ENCODE peak calls at places on chromosomes 7 and 10, in five cellular contexts. B, E, S, T and V are unnamed samples.

GRCh38 chr10:7260412-7260900 is 150.4 kb downstream of the SFMBT2 start:
- DNase-seq in B (peak), E (peak), S (peak), T (peak), V (peak)

GRCh38 chr7:66359656-66360211 is 154.6 kb downstream of the TPST1 start:
- DNase-seq in B (no peak), E (no peak), S (no peak), T (no peak), V (no peak)

GRCh38 chr10:60856405-60856804 is 78.1 kb downstream of the CDK1 start:
- DNase-seq in B (no peak), E (no peak), S (no peak), T (no peak), V (no peak)

GRCh38 chr10:82811621-82812020 is 936.6 kb downstream of the NRG3 start:
- DNase-seq in B (peak), E (peak), S (no peak), T (no peak), V (no peak)

GRCh38 chr7:40822861-40823260 is 688.1 kb downstream of the SUGCT start:
- DNase-seq in B (no peak), E (no peak), S (no peak), T (peak), V (no peak)

GRCh38 chr10:97475936-97476594 is 22.2 kb downstream of the MMS19 start:
- DNase-seq in B (no peak), E (no peak), S (no peak), T (no peak), V (no peak)

GRCh38 chr10:3172081-3172445 is 519 bp downstream of the PITRM1 start:
- DNase-seq in B (peak), E (peak), S (peak), T (peak), V (peak)

GRCh38 chr7:36796850-36797618 is 72.7 kb upstream of the AOAH start:
- DNase-seq in B (no peak), E (no peak), S (peak), T (no peak), V (no peak)

GRCh38 chr7:16776053-16776452 is 22.5 kb downstream of the TSPAN13 start:
- DNase-seq in B (no peak), E (no peak), S (no peak), T (no peak), V (no peak)

GRCh38 chr10:75672842-75673241 is 241.4 kb downstream of the LRMDA start:
- DNase-seq in B (no peak), E (no peak), S (peak), T (no peak), V (no peak)

GRCh38 chr7:5586279-5586962 is 162.8 kb upstream of the TNRC18 start:
- DNase-seq in B (peak), E (no peak), S (no peak), T (peak), V (no peak)

GRCh38 chr10:85152488-85152887 is 824.1 kb downstream of the CCSER2 start:
- DNase-seq in B (no peak), E (no peak), S (no peak), T (no peak), V (no peak)

GRCh38 chr10:95354130-95354529 is 63.3 kb upstream of the PDLIM1 start:
- DNase-seq in B (no peak), E (no peak), S (no peak), T (no peak), V (no peak)

GRCh38 chr7:149764481-149765398 is 8.6 kb downstream of the ZNF467 start:
- DNase-seq in B (peak), E (no peak), S (peak), T (no peak), V (no peak)

GRCh38 chr7:42720871-42721835 is 190.7 kb downstream of the C7orf25 start:
- DNase-seq in B (peak), E (no peak), S (no peak), T (no peak), V (no peak)

GRCh38 chr10:113533801-113534200 is 19.1 kb upstream of the HABP2 start:
- DNase-seq in B (no peak), E (no peak), S (no peak), T (no peak), V (no peak)

GRCh38 chr10:37434091-37434490 is 308.7 kb downstream of the ANKRD30A start:
- DNase-seq in B (no peak), E (no peak), S (no peak), T (peak), V (no peak)

GRCh38 chr7:100721505-100721812 is 1.2 kb downstream of the EPO start:
- DNase-seq in B (no peak), E (no peak), S (no peak), T (no peak), V (no peak)

GRCh38 chr10:18044976-18045720 is 93.4 kb downstream of the SLC39A12 start:
- DNase-seq in B (peak), E (no peak), S (no peak), T (no peak), V (no peak)

GRCh38 chr10:45649296-45649695 is 23.3 kb downstream of the ZFAND4 start:
- DNase-seq in B (no peak), E (no peak), S (no peak), T (no peak), V (no peak)

GRCh38 chr7:45689797-45690761 is 115.9 kb downstream of the ADCY1 start:
- DNase-seq in B (no peak), E (no peak), S (no peak), T (no peak), V (no peak)

DNA sequence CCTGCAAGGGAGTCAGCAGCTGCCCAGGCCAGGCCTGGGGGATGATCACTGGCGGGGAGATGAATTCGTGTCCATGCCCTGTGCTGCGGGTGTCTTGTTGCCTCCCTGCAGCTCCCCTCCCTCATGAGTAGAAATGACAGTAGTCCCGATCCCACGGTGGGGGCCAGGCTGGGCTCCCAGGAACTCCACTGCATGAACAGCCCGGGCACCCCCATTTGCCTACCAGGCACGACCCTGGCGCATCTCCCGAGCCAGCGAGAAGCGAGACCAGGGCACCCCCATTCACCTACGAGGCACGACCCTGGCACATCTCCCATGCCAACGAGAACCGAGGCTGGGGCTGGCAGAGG is 246.5 kb downstream of the ELFN1 start:
- DNase-seq in B (no peak), E (no peak), S (no peak), T (no peak), V (no peak)
- TF ChIP-seq EZH2phosphoT487 in B (no peak), E (no peak), S (no peak), T (no peak), V (no peak)

DNA sequence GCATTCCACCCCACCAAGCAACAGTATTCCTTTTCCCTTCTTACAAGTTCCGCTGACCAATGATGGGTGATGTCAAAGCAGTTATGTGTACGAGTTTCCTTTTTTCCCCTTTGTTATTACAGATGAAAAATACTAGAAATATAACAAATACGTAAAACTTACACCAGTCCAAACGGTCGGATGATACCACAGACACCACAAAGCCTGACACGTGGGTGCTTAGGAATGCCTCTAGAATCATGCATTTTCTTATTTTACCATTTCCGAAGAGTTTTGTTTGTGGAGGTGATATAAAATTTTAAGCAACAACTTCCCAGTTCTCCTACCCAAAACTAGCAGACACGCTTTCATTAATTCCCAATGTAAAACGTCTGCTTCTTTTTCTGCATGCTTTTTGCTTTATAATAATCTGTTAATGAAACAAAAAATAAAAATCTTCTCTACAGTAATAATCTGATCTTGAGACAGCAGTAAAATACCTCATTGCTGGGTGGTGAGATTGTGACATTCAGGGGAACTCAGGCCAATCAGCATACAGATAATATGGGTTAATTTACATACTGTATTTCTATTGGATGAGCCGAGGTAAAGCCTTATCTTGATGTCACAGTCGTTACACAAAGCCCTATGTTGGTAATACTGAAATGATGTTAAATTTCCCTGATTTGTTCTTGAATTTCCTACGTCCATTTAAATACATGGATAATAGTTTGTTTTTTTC is 811 bp upstream of the GPR85 start:
- DNase-seq in B (peak), E (no peak), S (peak), T (peak), V (no peak)
- TF ChIP-seq EZH2phosphoT487 in B (no peak), E (no peak), S (no peak), T (no peak), V (no peak)

DNA sequence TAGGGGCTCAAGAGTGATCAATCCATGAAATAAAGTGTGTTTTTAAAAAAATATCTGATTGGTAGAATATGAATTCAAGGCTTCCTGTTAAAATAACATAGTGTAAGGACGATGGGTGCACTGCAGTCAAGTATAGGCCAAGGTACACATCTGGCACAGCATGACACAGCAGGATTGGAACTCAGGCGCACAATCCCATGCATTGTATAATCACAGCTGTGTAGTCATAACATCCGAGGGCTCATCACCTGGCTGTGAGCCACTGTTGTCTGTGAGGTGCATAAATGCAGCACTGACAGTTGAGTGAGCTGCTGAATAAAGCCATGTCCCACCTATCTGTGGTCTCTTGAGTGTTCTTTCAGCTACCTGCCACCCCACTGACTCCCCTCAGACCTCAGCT is 142.3 kb upstream of the HPS1 start:
- DNase-seq in B (no peak), E (no peak), S (no peak), T (no peak), V (no peak)
- TF ChIP-seq EZH2phosphoT487 in B (no peak), E (no peak), S (no peak), T (no peak), V (no peak)

GRCh38 chr10:57664815-57665214 is 602.9 kb downstream of the IPMK start:
- DNase-seq in B (no peak), E (no peak), S (no peak), T (no peak), V (no peak)

GRCh38 chr10:57661206-57661605 is 606.5 kb downstream of the IPMK start:
- DNase-seq in B (no peak), E (no peak), S (no peak), T (no peak), V (no peak)

DNA sequence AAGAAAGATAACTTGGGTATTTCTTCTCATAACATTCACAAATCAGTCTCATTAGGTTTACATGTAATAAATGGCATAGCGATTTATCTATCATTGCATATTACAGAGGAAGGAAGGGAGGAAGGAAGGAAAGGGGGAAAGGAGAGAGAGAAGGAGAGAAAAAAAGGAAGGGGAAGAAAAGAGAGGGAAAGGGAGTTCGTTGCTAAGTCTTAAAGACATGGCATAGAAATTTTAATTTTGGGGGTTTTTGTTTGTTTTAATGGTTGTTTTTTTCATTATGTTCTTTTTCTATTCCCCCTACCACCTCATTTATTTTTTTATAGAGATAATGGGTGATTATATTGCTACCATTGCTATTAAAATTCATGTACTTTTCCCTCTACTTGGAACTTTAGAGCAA is 604.3 kb downstream of the IPMK start:
- DNase-seq in B (no peak), E (no peak), S (no peak), T (no peak), V (no peak)
- TF ChIP-seq EZH2phosphoT487 in B (no peak), E (no peak), S (no peak), T (no peak), V (no peak)

GRCh38 chr10:49602380-49603023 is 7.6 kb upstream of the SLC18A3 start:
- DNase-seq in B (no peak), E (no peak), S (no peak), T (no peak), V (no peak)

GRCh38 chr10:49608166-49608758 is 1.8 kb upstream of the SLC18A3 start:
- DNase-seq in B (no peak), E (no peak), S (no peak), T (no peak), V (no peak)

GRCh38 chr10:49606981-49607535 is 3.1 kb upstream of the SLC18A3 start:
- DNase-seq in B (peak), E (peak), S (peak), T (peak), V (no peak)

GRCh38 chr10:49605939-49606509 is 4.1 kb upstream of the SLC18A3 start:
- DNase-seq in B (no peak), E (no peak), S (no peak), T (no peak), V (no peak)

GRCh38 chr10:49605177-49605938 is 4.8 kb upstream of the SLC18A3 start:
- DNase-seq in B (no peak), E (no peak), S (no peak), T (no peak), V (no peak)
- TF ChIP-seq EZH2phosphoT487 in B (no peak), E (no peak), S (no peak), T (no peak), V (no peak)

DNA sequence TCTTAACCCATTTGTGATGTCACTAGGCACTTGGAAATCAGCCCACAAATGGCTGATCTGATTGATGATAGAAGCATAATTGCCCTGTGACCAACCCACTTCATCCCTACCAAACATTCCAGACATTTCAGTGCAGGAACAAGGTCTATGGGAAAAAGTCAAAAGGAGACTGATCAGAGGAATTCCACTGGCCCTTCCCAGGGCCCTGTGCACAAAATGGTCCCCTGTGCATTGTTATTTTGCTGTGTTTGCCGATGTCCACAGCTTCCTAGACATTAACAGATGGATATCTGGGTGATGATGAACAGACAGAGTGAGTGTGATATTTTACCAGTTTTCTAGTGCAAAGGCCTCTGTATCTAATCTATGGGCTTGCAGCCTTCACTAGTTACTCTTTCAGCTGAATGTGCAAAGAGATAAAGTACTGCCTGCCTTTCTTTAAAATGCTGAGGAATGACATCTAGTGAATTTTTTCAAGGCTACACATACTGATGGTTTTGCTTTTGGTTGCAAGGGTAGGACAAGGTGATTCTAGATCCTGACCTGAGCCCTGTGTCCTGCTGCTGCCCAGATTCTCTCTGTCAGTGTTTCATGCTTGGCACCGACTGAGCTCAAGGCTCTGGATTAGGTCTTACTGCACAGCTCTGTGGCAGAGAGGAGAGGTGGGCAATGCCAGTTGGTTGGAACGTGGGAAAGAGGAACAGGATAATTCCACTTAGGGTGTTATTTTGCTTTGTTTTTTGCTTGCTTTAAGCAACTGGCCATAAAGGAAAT is 55.4 kb downstream of the CALD1 start:
- DNase-seq in B (no peak), E (no peak), S (no peak), T (no peak), V (no peak)
- TF ChIP-seq EZH2phosphoT487 in B (no peak), E (no peak), S (no peak), T (no peak), V (no peak)

GRCh38 chr7:151023211-151023610 is 1.1 kb downstream of the ATG9B start:
- DNase-seq in B (no peak), E (no peak), S (no peak), T (no peak), V (no peak)
- TF ChIP-seq EZH2phosphoT487 in B (no peak), E (no peak), S (no peak), T (no peak), V (no peak)

DNA sequence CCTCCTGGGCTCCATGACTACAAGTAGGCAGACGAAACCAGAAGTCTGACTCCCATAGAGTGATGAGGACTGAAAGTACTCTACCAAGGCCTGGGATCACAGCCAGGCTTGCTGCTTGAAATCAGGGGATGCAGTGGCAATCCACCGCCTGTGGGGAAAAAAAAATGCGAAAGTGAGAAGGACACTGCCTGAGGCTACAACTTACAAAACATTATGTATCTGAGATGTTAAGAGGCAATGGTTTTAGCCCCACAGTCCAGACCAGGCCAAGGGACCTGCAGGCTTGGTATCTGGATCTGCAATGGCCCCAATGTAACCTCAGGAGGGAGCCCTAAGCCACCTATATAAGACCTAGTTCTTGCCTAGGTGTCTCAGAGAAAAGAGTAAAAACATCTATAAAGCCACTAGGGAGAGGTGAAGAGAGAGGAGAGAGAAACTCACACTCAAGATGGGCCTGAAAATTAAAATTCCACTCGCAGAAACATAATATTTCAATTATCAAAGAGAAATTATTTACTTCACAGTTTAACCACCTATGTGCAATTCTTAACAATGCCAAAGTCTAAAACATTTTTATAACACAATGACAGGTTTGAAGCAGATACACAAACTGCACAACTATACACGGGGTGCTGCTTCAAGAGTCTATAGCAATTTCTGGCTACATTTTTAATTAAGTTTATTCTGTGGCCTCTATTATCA is 13.9 kb downstream of the DNAJC1 start:
- DNase-seq in B (peak), E (peak), S (peak), T (peak), V (peak)
- TF ChIP-seq EZH2phosphoT487 in B (no peak), E (no peak), S (no peak), T (no peak), V (no peak)

DNA sequence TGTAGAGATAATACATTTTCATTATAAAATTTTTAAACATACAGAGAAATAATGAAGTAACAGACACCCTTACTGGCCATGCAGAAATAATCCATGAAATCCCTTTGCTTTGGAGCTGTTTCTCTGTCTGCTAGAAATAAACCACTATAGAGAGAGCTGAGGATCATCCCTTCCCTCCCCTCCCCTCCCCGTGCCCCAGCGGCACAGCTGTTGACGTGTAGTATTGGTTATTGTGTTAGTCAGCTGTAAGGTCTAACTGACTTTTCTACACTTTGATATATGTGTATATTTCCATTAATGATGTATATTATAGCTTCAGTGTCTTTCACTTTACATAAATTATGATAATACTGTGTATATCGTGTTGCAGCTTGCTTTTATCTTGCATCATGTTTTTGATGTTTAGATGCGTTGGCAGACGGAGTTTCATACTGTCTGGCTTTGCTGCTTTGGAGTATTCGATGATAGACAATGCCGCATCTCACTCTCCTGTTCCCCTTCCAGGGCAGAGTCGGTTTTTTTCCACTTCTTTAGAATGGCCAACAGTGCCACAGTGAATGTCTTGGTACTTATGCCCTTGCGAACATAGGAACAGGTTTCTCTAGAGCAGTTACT is 27.4 kb upstream of the GRID1 start:
- DNase-seq in B (no peak), E (no peak), S (no peak), T (no peak), V (no peak)
- TF ChIP-seq EZH2phosphoT487 in B (no peak), E (no peak), S (no peak), T (no peak), V (no peak)